ENCODE peak calls at places on chromosome 5, in eight cellular contexts. One of them, this sample, is unnamed.

GRCh38 chr5:33241826-33242225 is 198.9 kb upstream of the TARS1 start:
- DNase-seq in BJ: no peak
- DNase-seq in endothelial cell of umbilical vein: peak
- DNase-seq in lower lobe of right lung: peak
- DNase-seq in chondrocyte: no peak
- DNase-seq in pancreas: no peak
- DNase-seq in GM10248: peak
- DNase-seq in CD8-positive, alpha-beta T cell: no peak
- DNase-seq in this sample: no peak

GRCh38 chr5:82050955-82051354 is 79.1 kb downstream of the ATG10 start:
- DNase-seq in endothelial cell of umbilical vein: no peak
- DNase-seq in chondrocyte: no peak
- DNase-seq in lower lobe of right lung: no peak
- DNase-seq in CD8-positive, alpha-beta T cell: no peak
- DNase-seq in GM10248: no peak
- DNase-seq in BJ: no peak
- DNase-seq in pancreas: no peak
- DNase-seq in this sample: no peak

GRCh38 chr5:116062352-116062751 is 22.5 kb upstream of the COMMD10 start:
- DNase-seq in pancreas: no peak
- DNase-seq in endothelial cell of umbilical vein: no peak
- DNase-seq in chondrocyte: no peak
- DNase-seq in CD8-positive, alpha-beta T cell: no peak
- DNase-seq in BJ: no peak
- DNase-seq in GM10248: no peak
- DNase-seq in lower lobe of right lung: no peak
- DNase-seq in this sample: no peak

GRCh38 chr5:159965031-159965837 is 43.7 kb upstream of the TTC1 start:
- DNase-seq in GM10248: peak
- DNase-seq in CD8-positive, alpha-beta T cell: no peak
- DNase-seq in pancreas: peak
- DNase-seq in endothelial cell of umbilical vein: peak
- DNase-seq in chondrocyte: no peak
- DNase-seq in lower lobe of right lung: peak
- DNase-seq in BJ: no peak
- DNase-seq in this sample: no peak

GRCh38 chr5:67156976-67157583 is 39.5 kb downstream of the CD180 start:
- DNase-seq in endothelial cell of umbilical vein: peak
- DNase-seq in BJ: no peak
- DNase-seq in lower lobe of right lung: no peak
- DNase-seq in GM10248: peak
- DNase-seq in CD8-positive, alpha-beta T cell: peak
- DNase-seq in chondrocyte: no peak
- DNase-seq in pancreas: no peak
- DNase-seq in this sample: no peak

GRCh38 chr5:71939452-71939932 is 167.8 kb upstream of the MAP1B start:
- DNase-seq in chondrocyte: no peak
- DNase-seq in endothelial cell of umbilical vein: no peak
- DNase-seq in GM10248: no peak
- DNase-seq in CD8-positive, alpha-beta T cell: no peak
- DNase-seq in pancreas: no peak
- DNase-seq in BJ: no peak
- DNase-seq in lower lobe of right lung: no peak
- DNase-seq in this sample: no peak

GRCh38 chr5:145824040-145824439 is 11.1 kb downstream of the PRELID2 start:
- DNase-seq in chondrocyte: no peak
- DNase-seq in GM10248: no peak
- DNase-seq in endothelial cell of umbilical vein: no peak
- DNase-seq in BJ: no peak
- DNase-seq in pancreas: no peak
- DNase-seq in CD8-positive, alpha-beta T cell: no peak
- DNase-seq in lower lobe of right lung: no peak
- DNase-seq in this sample: no peak

GRCh38 chr5:127615916-127616315 is 33.0 kb upstream of the CTXN3 start:
- DNase-seq in BJ: peak
- DNase-seq in GM10248: no peak
- DNase-seq in endothelial cell of umbilical vein: no peak
- DNase-seq in CD8-positive, alpha-beta T cell: no peak
- DNase-seq in pancreas: no peak
- DNase-seq in chondrocyte: no peak
- DNase-seq in lower lobe of right lung: no peak
- DNase-seq in this sample: no peak

GRCh38 chr5:108212775-108213346 is 169.0 kb downstream of the FBXL17 start:
- DNase-seq in chondrocyte: no peak
- DNase-seq in GM10248: no peak
- DNase-seq in BJ: no peak
- DNase-seq in endothelial cell of umbilical vein: no peak
- DNase-seq in CD8-positive, alpha-beta T cell: no peak
- DNase-seq in pancreas: no peak
- DNase-seq in lower lobe of right lung: peak
- DNase-seq in this sample: no peak

GRCh38 chr5:6722015-6722414 is 8.8 kb downstream of the TENT4A start:
- DNase-seq in CD8-positive, alpha-beta T cell: no peak
- DNase-seq in lower lobe of right lung: no peak
- DNase-seq in pancreas: no peak
- DNase-seq in chondrocyte: no peak
- DNase-seq in BJ: no peak
- DNase-seq in endothelial cell of umbilical vein: peak
- DNase-seq in GM10248: peak
- DNase-seq in this sample: peak

GRCh38 chr5:172115541-172115982 is 72.5 kb downstream of the STK10 start:
- DNase-seq in GM10248: no peak
- DNase-seq in BJ: no peak
- DNase-seq in CD8-positive, alpha-beta T cell: no peak
- DNase-seq in pancreas: no peak
- DNase-seq in lower lobe of right lung: no peak
- DNase-seq in chondrocyte: peak
- DNase-seq in endothelial cell of umbilical vein: no peak
- DNase-seq in this sample: no peak

GRCh38 chr5:59450245-59450644 is 443.3 kb downstream of the PDE4D start:
- DNase-seq in lower lobe of right lung: no peak
- DNase-seq in chondrocyte: no peak
- DNase-seq in endothelial cell of umbilical vein: no peak
- DNase-seq in CD8-positive, alpha-beta T cell: no peak
- DNase-seq in BJ: no peak
- DNase-seq in pancreas: no peak
- DNase-seq in GM10248: no peak
- DNase-seq in this sample: no peak

GRCh38 chr5:65823174-65823573 is 101.2 kb downstream of the NLN start:
- DNase-seq in lower lobe of right lung: no peak
- DNase-seq in endothelial cell of umbilical vein: no peak
- DNase-seq in chondrocyte: no peak
- DNase-seq in GM10248: no peak
- DNase-seq in pancreas: no peak
- DNase-seq in BJ: no peak
- DNase-seq in CD8-positive, alpha-beta T cell: no peak
- DNase-seq in this sample: no peak

GRCh38 chr5:143014017-143014651 is 244.0 kb downstream of the ARHGAP26 start:
- DNase-seq in BJ: no peak
- DNase-seq in pancreas: no peak
- DNase-seq in lower lobe of right lung: peak
- DNase-seq in GM10248: no peak
- DNase-seq in CD8-positive, alpha-beta T cell: no peak
- DNase-seq in endothelial cell of umbilical vein: no peak
- DNase-seq in chondrocyte: no peak
- DNase-seq in this sample: no peak

GRCh38 chr5:132022737-132023136 is 11.3 kb upstream of the ACSL6 start:
- DNase-seq in lower lobe of right lung: no peak
- DNase-seq in chondrocyte: no peak
- DNase-seq in BJ: no peak
- DNase-seq in pancreas: no peak
- DNase-seq in CD8-positive, alpha-beta T cell: no peak
- DNase-seq in GM10248: no peak
- DNase-seq in endothelial cell of umbilical vein: no peak
- DNase-seq in this sample: no peak

GRCh38 chr5:5828619-5829018 is 406.1 kb downstream of the ICE1 start:
- DNase-seq in pancreas: no peak
- DNase-seq in GM10248: no peak
- DNase-seq in BJ: no peak
- DNase-seq in CD8-positive, alpha-beta T cell: no peak
- DNase-seq in endothelial cell of umbilical vein: no peak
- DNase-seq in lower lobe of right lung: no peak
- DNase-seq in chondrocyte: no peak
- DNase-seq in this sample: no peak

GRCh38 chr5:176190886-176191755 is 47.1 kb upstream of the SIMC1 start:
- DNase-seq in CD8-positive, alpha-beta T cell: no peak
- DNase-seq in endothelial cell of umbilical vein: no peak
- DNase-seq in lower lobe of right lung: no peak
- DNase-seq in pancreas: no peak
- DNase-seq in BJ: no peak
- DNase-seq in chondrocyte: no peak
- DNase-seq in GM10248: no peak
- DNase-seq in this sample: peak

GRCh38 chr5:58437661-58438060 is 22.2 kb downstream of the PLK2 start:
- DNase-seq in pancreas: no peak
- DNase-seq in BJ: no peak
- DNase-seq in CD8-positive, alpha-beta T cell: no peak
- DNase-seq in chondrocyte: no peak
- DNase-seq in lower lobe of right lung: no peak
- DNase-seq in GM10248: no peak
- DNase-seq in endothelial cell of umbilical vein: peak
- DNase-seq in this sample: no peak

GRCh38 chr5:54103871-54104270 is 206.5 kb downstream of the ARL15 start:
- DNase-seq in pancreas: no peak
- DNase-seq in GM10248: no peak
- DNase-seq in CD8-positive, alpha-beta T cell: no peak
- DNase-seq in endothelial cell of umbilical vein: no peak
- DNase-seq in BJ: no peak
- DNase-seq in chondrocyte: no peak
- DNase-seq in lower lobe of right lung: no peak
- DNase-seq in this sample: no peak

GRCh38 chr5:179209359-179210150 is 135.7 kb downstream of the ADAMTS2 start:
- DNase-seq in pancreas: peak
- DNase-seq in CD8-positive, alpha-beta T cell: no peak
- DNase-seq in BJ: peak
- DNase-seq in endothelial cell of umbilical vein: no peak
- DNase-seq in GM10248: no peak
- DNase-seq in chondrocyte: peak
- DNase-seq in lower lobe of right lung: no peak
- DNase-seq in this sample: no peak

DNA sequence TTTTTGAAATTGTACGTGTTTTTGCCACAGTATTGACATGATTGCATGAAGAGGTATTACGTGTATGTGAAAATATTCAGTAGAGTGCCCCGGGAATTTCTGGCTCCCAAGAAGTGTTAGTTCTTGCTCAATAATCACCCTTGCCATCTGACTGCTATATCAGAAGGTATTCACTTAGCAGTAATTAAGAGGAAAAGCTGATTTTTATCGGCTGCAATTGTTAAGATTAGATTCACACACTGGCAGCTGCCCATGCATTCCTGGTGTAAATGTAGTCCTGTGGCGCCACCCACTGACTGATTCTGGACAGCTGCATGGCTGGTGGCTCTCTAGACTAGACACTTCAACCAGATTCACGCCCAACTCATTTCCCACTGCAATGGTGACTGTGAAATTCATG is 440.0 kb upstream of the ADAMTS16 start:
- DNase-seq in lower lobe of right lung: peak
- DNase-seq in BJ: no peak
- DNase-seq in CD8-positive, alpha-beta T cell: no peak
- DNase-seq in chondrocyte: no peak
- DNase-seq in endothelial cell of umbilical vein: no peak
- DNase-seq in pancreas: no peak
- DNase-seq in GM10248: no peak
- DNase-seq in this sample: no peak
- TF ChIP-seq CTCF in lower lobe of right lung: peak
- TF ChIP-seq CTCF in BJ: no peak
- TF ChIP-seq CTCF in CD8-positive, alpha-beta T cell: no peak
- TF ChIP-seq CTCF in chondrocyte: peak
- TF ChIP-seq CTCF in endothelial cell of umbilical vein: no peak
- TF ChIP-seq CTCF in pancreas: no peak
- TF ChIP-seq CTCF in GM10248: peak
- TF ChIP-seq CTCF in this sample: peak

GRCh38 chr5:61744690-61745619 is 412.9 kb downstream of the ZSWIM6 start:
- DNase-seq in lower lobe of right lung: no peak
- DNase-seq in BJ: no peak
- DNase-seq in CD8-positive, alpha-beta T cell: no peak
- DNase-seq in chondrocyte: no peak
- DNase-seq in GM10248: no peak
- DNase-seq in pancreas: no peak
- DNase-seq in endothelial cell of umbilical vein: no peak
- DNase-seq in this sample: no peak
- TF ChIP-seq CTCF in lower lobe of right lung: no peak
- TF ChIP-seq CTCF in BJ: no peak
- TF ChIP-seq CTCF in CD8-positive, alpha-beta T cell: no peak
- TF ChIP-seq CTCF in chondrocyte: no peak
- TF ChIP-seq CTCF in GM10248: no peak
- TF ChIP-seq CTCF in pancreas: no peak
- TF ChIP-seq CTCF in endothelial cell of umbilical vein: no peak
- TF ChIP-seq CTCF in this sample: no peak

DNA sequence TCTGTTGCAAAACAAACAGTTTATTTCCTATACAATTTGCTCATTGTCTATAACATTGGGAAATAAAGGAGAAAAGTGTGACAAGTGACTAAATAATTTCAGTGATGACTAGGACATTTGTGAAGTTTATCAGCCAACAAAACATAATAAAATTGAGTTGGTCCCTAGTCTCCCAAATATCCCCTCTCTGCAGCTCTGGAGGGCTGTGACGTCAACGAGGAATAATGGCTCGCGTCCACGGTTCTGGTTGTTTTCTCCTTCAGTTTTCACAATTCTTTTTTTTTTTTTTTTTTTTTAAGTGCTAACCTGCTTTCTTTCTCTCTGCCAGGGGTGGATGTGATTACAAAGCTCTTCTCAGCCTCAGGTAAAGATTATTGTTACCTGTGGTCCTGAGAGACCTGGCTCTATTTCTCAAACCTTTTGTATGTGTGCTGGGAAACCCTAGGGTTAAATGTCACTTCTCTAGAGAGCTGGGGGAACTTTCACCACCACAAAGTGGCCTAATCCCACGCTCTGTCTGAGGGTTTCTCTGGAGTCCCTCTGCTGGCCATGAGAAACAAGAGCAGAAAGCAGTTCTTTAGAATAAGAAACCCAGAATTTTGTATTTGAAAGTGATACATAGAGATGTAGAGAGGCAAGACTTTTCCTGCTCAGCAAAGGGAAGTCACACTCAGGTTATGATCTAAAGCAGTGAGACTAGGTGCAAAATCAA is 36.2 kb upstream of the ANKRD55 start:
- DNase-seq in lower lobe of right lung: no peak
- DNase-seq in GM10248: peak
- DNase-seq in pancreas: no peak
- DNase-seq in chondrocyte: no peak
- DNase-seq in BJ: no peak
- DNase-seq in CD8-positive, alpha-beta T cell: no peak
- DNase-seq in endothelial cell of umbilical vein: peak
- DNase-seq in this sample: no peak
- TF ChIP-seq CTCF in lower lobe of right lung: peak
- TF ChIP-seq CTCF in GM10248: peak
- TF ChIP-seq CTCF in pancreas: no peak
- TF ChIP-seq CTCF in chondrocyte: peak
- TF ChIP-seq CTCF in BJ: peak
- TF ChIP-seq CTCF in CD8-positive, alpha-beta T cell: no peak
- TF ChIP-seq CTCF in endothelial cell of umbilical vein: peak
- TF ChIP-seq CTCF in this sample: peak

DNA sequence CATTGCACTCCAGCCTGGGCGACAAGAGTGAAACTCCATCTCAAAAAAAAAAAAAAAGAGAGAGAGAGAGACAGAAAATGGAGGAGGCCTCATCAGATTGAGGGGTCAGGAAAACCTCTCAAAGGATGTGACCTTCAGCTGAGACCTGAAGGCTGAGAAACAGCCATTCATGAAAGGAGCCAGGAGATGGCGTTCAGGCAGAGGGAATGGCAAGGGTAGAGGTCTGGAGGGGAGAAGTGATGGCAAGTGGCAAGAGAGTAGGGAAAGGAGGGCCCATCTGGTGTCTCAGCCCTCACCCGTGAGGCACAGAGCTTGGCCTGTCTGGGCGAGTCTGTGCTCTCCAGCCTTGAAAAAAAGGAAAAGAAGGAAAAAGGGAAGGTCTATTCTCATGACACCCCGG is 17.0 kb downstream of the CAMK2A start:
- DNase-seq in lower lobe of right lung: no peak
- DNase-seq in chondrocyte: no peak
- DNase-seq in endothelial cell of umbilical vein: peak
- DNase-seq in BJ: no peak
- DNase-seq in GM10248: no peak
- DNase-seq in CD8-positive, alpha-beta T cell: no peak
- DNase-seq in pancreas: no peak
- DNase-seq in this sample: no peak
- TF ChIP-seq CTCF in lower lobe of right lung: no peak
- TF ChIP-seq CTCF in chondrocyte: peak
- TF ChIP-seq CTCF in endothelial cell of umbilical vein: no peak
- TF ChIP-seq CTCF in BJ: peak
- TF ChIP-seq CTCF in GM10248: peak
- TF ChIP-seq CTCF in CD8-positive, alpha-beta T cell: no peak
- TF ChIP-seq CTCF in pancreas: no peak
- TF ChIP-seq CTCF in this sample: peak

This sample was measured in osteocyte.